ENCODE peak calls at places on chromosomes 3 and 15, in ten cellular contexts. M, H, X, T, E, S, J, O, I and A are unnamed samples.

GRCh38 chr3:118713502-118714207 is 321.0 kb downstream of the IGSF11 start:
- DNase-seq in M (no peak), H (no peak), X (no peak), T (no peak), E (no peak), S (no peak), J (no peak), O (no peak), I (no peak), A (no peak)

GRCh38 chr3:96294143-96294542 is 520.3 kb upstream of the EPHA6 start:
- DNase-seq in M (no peak), H (no peak), X (no peak), T (no peak), E (no peak), S (no peak), J (no peak), O (no peak), I (no peak), A (no peak)

GRCh38 chr15:75577401-75578205 is 1.5 kb downstream of the PTPN9 start:
- DNase-seq in M (no peak), H (peak), X (no peak), T (peak), E (no peak), S (no peak), J (no peak), O (no peak), I (peak), A (peak)

GRCh38 chr15:87633471-87633870 is 623.1 kb downstream of the NTRK3 start:
- DNase-seq in M (no peak), H (no peak), X (no peak), T (no peak), E (no peak), S (no peak), J (no peak), O (no peak), I (no peak), A (no peak)

GRCh38 chr3:149815728-149816127 is 2.7 kb downstream of the RNF13 start:
- DNase-seq in M (no peak), H (no peak), X (no peak), T (no peak), E (no peak), S (no peak), J (no peak), O (no peak), I (no peak), A (no peak)

GRCh38 chr15:39260791-39261190 is 320.1 kb upstream of the THBS1 start:
- DNase-seq in M (no peak), H (no peak), X (no peak), T (no peak), E (no peak), S (no peak), J (no peak), O (no peak), I (no peak), A (no peak)

GRCh38 chr3:144272715-144273114 is 301.1 kb downstream of the DIPK2A start:
- DNase-seq in M (no peak), H (no peak), X (no peak), T (no peak), E (no peak), S (no peak), J (no peak), O (no peak), I (no peak), A (no peak)

GRCh38 chr3:46517016-46517770 is 19.4 kb downstream of the RTP3 start:
- DNase-seq in M (no peak), H (no peak), X (no peak), T (peak), E (no peak), S (no peak), J (no peak), O (no peak), I (no peak), A (no peak)

GRCh38 chr3:64655160-64655559 is 32.6 kb downstream of the ADAMTS9 start:
- DNase-seq in M (no peak), H (no peak), X (no peak), T (no peak), E (no peak), S (no peak), J (no peak), O (no peak), I (no peak), A (no peak)

GRCh38 chr15:28885630-28886430 is at the start of gene APBA2:
- DNase-seq in M (no peak), H (no peak), X (no peak), T (no peak), E (peak), S (no peak), J (no peak), O (peak), I (no peak), A (peak)

GRCh38 chr3:98855811-98856400 is 45.6 kb downstream of the DCBLD2 start:
- DNase-seq in M (no peak), H (no peak), X (no peak), T (peak), E (no peak), S (no peak), J (no peak), O (no peak), I (no peak), A (no peak)

GRCh38 chr3:40465456-40465855 is 8.3 kb downstream of the RPL14 start:
- DNase-seq in M (no peak), H (no peak), X (no peak), T (no peak), E (no peak), S (no peak), J (no peak), O (no peak), I (no peak), A (no peak)

GRCh38 chr15:61518191-61518950 is 289.3 kb upstream of the RORA start:
- DNase-seq in M (no peak), H (no peak), X (no peak), T (no peak), E (no peak), S (no peak), J (no peak), O (no peak), I (no peak), A (no peak)

GRCh38 chr15:90959894-90960293 is 5.2 kb downstream of the RCCD1 start:
- DNase-seq in M (no peak), H (no peak), X (peak), T (no peak), E (no peak), S (no peak), J (no peak), O (no peak), I (peak), A (no peak)

GRCh38 chr15:96011109-96011608 is 319.3 kb upstream of the NR2F2 start:
- DNase-seq in M (no peak), H (no peak), X (no peak), T (no peak), E (no peak), S (no peak), J (no peak), O (no peak), I (no peak), A (no peak)

GRCh38 chr3:135905058-135905724 is 60.3 kb upstream of the PPP2R3A start:
- DNase-seq in M (no peak), H (no peak), X (no peak), T (no peak), E (no peak), S (no peak), J (no peak), O (no peak), I (no peak), A (no peak)

GRCh38 chr3:51873253-51873766 is 2.1 kb downstream of the IQCF5 start:
- DNase-seq in M (no peak), H (no peak), X (no peak), T (no peak), E (no peak), S (no peak), J (no peak), O (no peak), I (no peak), A (no peak)

GRCh38 chr3:59320080-59320479 is 270.3 kb upstream of the CFAP20DC start:
- DNase-seq in M (no peak), H (no peak), X (no peak), T (no peak), E (no peak), S (no peak), J (no peak), O (peak), I (no peak), A (no peak)

GRCh38 chr15:41043276-41043675 is 72.8 kb downstream of the INO80 start:
- DNase-seq in M (no peak), H (no peak), X (no peak), T (peak), E (no peak), S (no peak), J (no peak), O (no peak), I (no peak), A (no peak)

GRCh38 chr3:141203866-141204265 is 27.8 kb upstream of the PXYLP1 start:
- DNase-seq in M (no peak), H (no peak), X (no peak), T (no peak), E (no peak), S (no peak), J (no peak), O (no peak), I (no peak), A (no peak)

GRCh38 chr3:146164506-146164905 is 3.5 kb upstream of the PLOD2 start:
- DNase-seq in M (no peak), H (no peak), X (no peak), T (no peak), E (no peak), S (no peak), J (no peak), O (no peak), I (no peak), A (no peak)

GRCh38 chr15:97688886-97689285 is 271.6 kb upstream of the ARRDC4 start:
- DNase-seq in M (no peak), H (no peak), X (no peak), T (no peak), E (no peak), S (no peak), J (no peak), O (no peak), I (no peak), A (no peak)

GRCh38 chr3:115292131-115292530 is 145.0 kb upstream of the ZBTB20 start:
- DNase-seq in M (no peak), H (no peak), X (no peak), T (no peak), E (no peak), S (no peak), J (no peak), O (no peak), I (no peak), A (no peak)

GRCh38 chr15:36951747-36952247 is 148.6 kb downstream of the MEIS2 start:
- DNase-seq in M (no peak), H (no peak), X (no peak), T (peak), E (no peak), S (no peak), J (no peak), O (no peak), I (no peak), A (no peak)

GRCh38 chr3:62252614-62253147 is 120.7 kb downstream of the FEZF2 start:
- DNase-seq in M (no peak), H (no peak), X (no peak), T (no peak), E (no peak), S (no peak), J (no peak), O (no peak), I (no peak), A (no peak)

GRCh38 chr15:58212909-58213526 is 74.8 kb downstream of the AQP9 start:
- DNase-seq in M (no peak), H (peak), X (no peak), T (peak), E (peak), S (no peak), J (no peak), O (peak), I (no peak), A (peak)

GRCh38 chr3:176513604-176514003 is 683.7 kb downstream of the TBL1XR1 start:
- DNase-seq in M (no peak), H (no peak), X (no peak), T (no peak), E (peak), S (no peak), J (no peak), O (no peak), I (no peak), A (no peak)

GRCh38 chr3:97689962-97690361 is 74.6 kb upstream of the ARL6 start:
- DNase-seq in M (no peak), H (no peak), X (no peak), T (no peak), E (no peak), S (no peak), J (no peak), O (no peak), I (no peak), A (no peak)

GRCh38 chr3:104178695-104179094 is 1188.0 kb upstream of the ALCAM start:
- DNase-seq in M (no peak), H (no peak), X (no peak), T (no peak), E (no peak), S (no peak), J (no peak), O (no peak), I (no peak), A (no peak)

GRCh38 chr15:80234883-80235282 is 17.1 kb downstream of the CTXND1 start:
- DNase-seq in M (peak), H (no peak), X (no peak), T (peak), E (peak), S (peak), J (no peak), O (peak), I (no peak), A (peak)

GRCh38 chr3:39132096-39133092 is 21.0 kb downstream of the CSRNP1 start:
- DNase-seq in M (peak), H (no peak), X (no peak), T (no peak), E (no peak), S (no peak), J (no peak), O (no peak), I (peak), A (no peak)

GRCh38 chr3:27717200-27717852 is 4.8 kb downstream of the EOMES start:
- DNase-seq in M (no peak), H (no peak), X (no peak), T (no peak), E (no peak), S (no peak), J (no peak), O (no peak), I (no peak), A (no peak)

GRCh38 chr15:77420610-77421369 is at the start of gene HMG20A:
- DNase-seq in M (peak), H (peak), X (peak), T (peak), E (peak), S (peak), J (peak), O (peak), I (peak), A (peak)
- TF ChIP-seq POLR2A in M (no peak), H (peak), X (no peak), T (no peak), E (peak), S (peak), J (peak), O (peak), I (peak), A (no peak)

DNA sequence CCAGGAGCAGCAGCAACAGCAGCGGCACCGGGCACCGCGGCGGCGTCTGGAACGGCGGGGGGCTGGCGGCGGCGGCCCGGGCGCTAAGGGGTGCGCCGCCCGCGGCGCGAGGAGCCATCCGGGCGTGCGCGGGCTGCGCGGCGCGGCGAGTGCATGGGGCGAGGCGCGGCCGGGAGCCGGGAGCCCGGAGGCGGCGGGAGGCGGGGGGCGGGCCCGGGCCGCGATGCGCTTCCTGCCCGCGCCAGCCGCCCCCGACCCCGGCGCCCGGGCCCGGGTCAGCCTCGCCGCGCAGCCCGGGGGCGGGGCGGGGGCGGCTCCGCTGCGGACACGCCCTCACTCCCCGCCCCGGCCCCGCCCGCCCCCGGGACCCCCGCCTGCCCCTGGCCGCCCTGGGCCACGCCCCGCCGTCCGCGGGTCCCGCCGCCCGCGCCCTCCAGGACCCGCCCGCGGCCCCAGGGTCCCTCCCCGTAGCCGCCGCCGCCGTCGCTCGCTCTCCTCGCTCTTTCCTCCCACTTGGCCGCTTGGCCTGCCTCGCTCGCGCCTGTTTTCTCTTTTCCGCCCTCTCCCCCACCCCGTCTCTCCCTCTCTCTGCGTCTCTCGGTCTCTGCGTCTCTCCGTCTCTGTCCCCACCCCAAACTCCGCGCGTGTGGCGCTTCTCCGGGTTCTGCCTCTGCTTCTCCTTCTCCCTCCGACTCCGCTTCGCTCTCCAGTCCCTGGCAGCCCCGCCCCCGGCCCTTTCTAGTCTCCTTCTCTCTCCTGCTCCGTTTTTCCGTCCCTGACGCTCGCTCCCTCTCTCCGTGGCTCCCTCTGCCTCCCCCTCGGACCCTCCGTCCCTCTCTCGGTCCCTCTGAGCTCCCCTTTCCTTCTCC is at the start of gene PLXND1:
- DNase-seq in M (peak), H (no peak), X (peak), T (peak), E (peak), S (peak), J (peak), O (peak), I (peak), A (peak)
- TF ChIP-seq POLR2A in M (no peak), H (no peak), X (peak), T (peak), E (peak), S (peak), J (peak), O (peak), I (no peak), A (no peak)

DNA sequence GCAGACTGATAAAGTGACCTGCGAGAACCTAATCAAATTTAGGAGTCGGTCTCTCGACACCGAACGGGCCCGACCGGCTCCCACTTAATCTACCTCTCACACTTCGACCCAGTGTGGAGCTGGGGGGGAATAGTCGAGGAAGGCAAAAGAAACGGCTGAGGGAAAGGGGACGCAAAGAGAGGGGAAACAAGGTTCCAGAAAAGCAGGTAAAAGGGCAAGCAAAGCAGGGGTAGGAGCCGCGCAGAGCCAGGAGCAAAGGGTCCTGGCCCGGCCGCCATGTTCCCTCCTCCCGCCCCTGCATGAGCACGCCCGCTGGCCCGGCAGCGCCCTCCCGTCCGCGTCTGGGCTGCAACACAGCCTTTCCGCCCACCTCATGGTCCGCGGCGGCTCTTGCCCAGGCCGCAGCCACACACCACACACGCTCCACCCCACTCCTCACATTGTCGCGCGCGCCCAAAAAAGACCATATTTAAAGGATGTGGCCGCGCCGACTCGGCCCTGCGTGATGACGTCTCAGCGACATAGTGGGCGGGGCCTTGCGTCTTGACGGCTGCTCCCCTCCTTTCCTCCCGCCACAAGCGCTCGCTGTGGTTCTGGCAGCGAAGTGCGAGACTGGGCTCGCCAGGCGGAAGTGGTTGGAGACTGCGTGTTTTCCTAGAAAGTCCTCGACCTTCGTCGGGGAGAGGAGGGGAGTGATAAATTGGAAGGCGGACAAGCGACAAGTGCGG is at the start of gene ICE2:
- DNase-seq in M (peak), H (peak), X (peak), T (peak), E (peak), S (peak), J (peak), O (peak), I (peak), A (peak)
- TF ChIP-seq POLR2A in M (no peak), H (peak), X (peak), T (peak), E (peak), S (peak), J (peak), O (peak), I (peak), A (peak)

DNA sequence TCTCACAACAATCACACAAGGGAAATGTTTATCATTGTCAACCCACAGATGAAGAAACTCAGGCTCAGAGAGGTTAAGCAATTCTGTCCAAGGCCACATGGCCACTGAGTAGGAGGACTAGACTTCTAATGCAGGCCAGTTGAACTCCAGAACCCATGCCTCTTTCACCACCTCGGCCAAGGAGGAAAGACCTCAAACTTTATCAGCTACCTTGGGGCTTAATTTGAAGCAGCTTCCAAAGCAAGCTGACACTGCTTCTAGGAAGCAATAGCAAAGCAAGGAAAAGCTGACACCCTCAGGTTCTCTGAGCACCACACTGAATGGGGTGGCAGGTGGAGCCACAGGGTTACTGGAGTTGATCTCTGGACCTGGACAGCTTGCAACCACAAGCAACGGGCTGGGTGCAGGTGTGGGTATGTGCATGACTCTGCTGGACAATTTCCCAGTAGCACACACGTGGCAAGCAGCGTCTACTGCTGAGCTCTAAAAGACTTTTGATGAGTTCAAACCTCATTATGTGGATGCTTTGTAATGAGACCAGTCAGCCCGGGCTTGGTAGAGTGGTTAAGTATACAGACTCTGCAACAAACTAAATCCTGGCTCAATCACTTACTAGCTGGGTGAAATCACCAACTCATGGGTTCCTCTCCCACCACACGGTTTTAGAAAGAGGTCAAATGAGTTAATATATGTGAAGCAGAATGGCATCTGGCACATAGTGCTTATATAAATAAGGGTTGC is 23.1 kb downstream of the CCNL1 start:
- DNase-seq in M (peak), H (no peak), X (no peak), T (no peak), E (no peak), S (peak), J (no peak), O (no peak), I (no peak), A (no peak)
- TF ChIP-seq POLR2A in M (no peak), H (no peak), X (no peak), T (no peak), E (no peak), S (no peak), J (no peak), O (no peak), I (no peak), A (no peak)